ENCODE peak calls at places on chromosomes 1 and 21, in four cellular contexts. B, T, O and A are unnamed samples.

GRCh38 chr1:223650465-223650864 is 15.0 kb downstream of the CAPN8 start:
- DNase-seq in B (no peak), T (no peak), O (no peak), A (no peak)

GRCh38 chr1:183804916-183805734 is at the start of gene RGL1:
- DNase-seq in B (peak; percentile 81), T (peak; percentile 3), O (no peak), A (no peak)

GRCh38 chr21:39666681-39667315 is 54.1 kb downstream of the B3GALT5 start:
- DNase-seq in B (no peak), T (no peak), O (no peak), A (no peak)

GRCh38 chr21:15031790-15032357 is 32.9 kb downstream of the NRIP1 start:
- DNase-seq in B (no peak), T (no peak), O (peak; percentile 51), A (no peak)

GRCh38 chr1:19205403-19205802 is 4.7 kb downstream of the UBR4 start:
- DNase-seq in B (no peak), T (no peak), O (no peak), A (no peak)

GRCh38 chr1:9476790-9477463 is 62.3 kb upstream of the SLC25A33 start:
- DNase-seq in B (no peak), T (no peak), O (no peak), A (peak; percentile 67)

GRCh38 chr1:89356658-89357400 is 7.0 kb upstream of the GBP6 start:
- DNase-seq in B (no peak), T (no peak), O (no peak), A (peak; percentile 40)

GRCh38 chr1:145706282-145706681 is 886 bp downstream of the PDZK1 start:
- DNase-seq in B (no peak), T (no peak), O (no peak), A (no peak)

GRCh38 chr1:111843177-111843576 is 87.5 kb downstream of the DDX20 start:
- DNase-seq in B (peak; percentile 49), T (no peak), O (no peak), A (no peak)

GRCh38 chr1:180505732-180506335 is 3.5 kb upstream of the ACBD6 start:
- DNase-seq in B (no peak), T (no peak), O (no peak), A (no peak)

GRCh38 chr21:41228006-41228370 is 60.0 kb downstream of the BACE2 start:
- DNase-seq in B (no peak), T (no peak), O (no peak), A (no peak)

GRCh38 chr1:172451002-172451443 is 7.2 kb upstream of the PIGC start:
- DNase-seq in B (no peak), T (no peak), O (peak; percentile 49), A (no peak)

GRCh38 chr1:94983343-94983742 is 56.4 kb upstream of the CNN3 start:
- DNase-seq in B (no peak), T (no peak), O (peak; percentile 81), A (peak; percentile 76)

GRCh38 chr1:46173361-46173856 is 1.5 kb upstream of the TSPAN1 start:
- DNase-seq in B (peak; percentile 57), T (no peak), O (no peak), A (no peak)

GRCh38 chr1:212457740-212458338 is 25.1 kb downstream of the NENF start:
- DNase-seq in B (peak; percentile 59), T (peak; percentile 36), O (no peak), A (no peak)

GRCh38 chr1:91555821-91556531 is 55.3 kb downstream of the CDC7 start:
- DNase-seq in B (no peak), T (peak; percentile 27), O (peak; percentile 66), A (no peak)

GRCh38 chr21:32726742-32727477 is 903 bp downstream of the SYNJ1 start:
- DNase-seq in B (peak; percentile 43), T (no peak), O (no peak), A (no peak)

GRCh38 chr1:78673120-78673519 is 23.5 kb downstream of the IFI44 start:
- DNase-seq in B (no peak), T (no peak), O (no peak), A (no peak)

GRCh38 chr1:53219711-53220110 is 723 bp downstream of the CZIB start:
- DNase-seq in B (no peak), T (no peak), O (no peak), A (no peak)

GRCh38 chr1:244231572-244232315 is 180.7 kb downstream of the ZBTB18 start:
- DNase-seq in B (peak; percentile 28), T (no peak), O (no peak), A (no peak)